ENCODE peak calls at places on chromosomes 3 and 15, in six cellular contexts. H is transverse colon; A is testis; I is astrocyte of the spinal cord; M is effector memory CD4-positive, alpha-beta T cell; P is CD8-positive, alpha-beta memory T cell. E is an unnamed sample.

GRCh38 chr15:29773816-29774215 is 48.5 kb downstream of the TJP1 start:
- DNase-seq in H (no peak), A (no peak), I (peak; percentile 36), M (no peak), P (no peak), E (no peak)

GRCh38 chr3:194133661-194134230 is 2.2 kb upstream of the HES1 start:
- DNase-seq in H (peak; percentile 46), A (peak; percentile 61), I (peak; percentile 76), M (no peak), P (no peak), E (peak; percentile 30)

GRCh38 chr3:170542704-170543103 is 43.2 kb downstream of the SLC7A14 start:
- DNase-seq in H (no peak), A (no peak), I (peak; percentile 19), M (no peak), P (no peak), E (no peak)

GRCh38 chr15:59274126-59274970 is 67.7 kb downstream of the LDHAL6B start:
- DNase-seq in H (no peak), A (no peak), I (peak; percentile 83), M (no peak), P (no peak), E (no peak)

GRCh38 chr3:126750760-126751129 is 46.7 kb downstream of the CHCHD6 start:
- DNase-seq in H (no peak), A (no peak), I (no peak), M (no peak), P (no peak), E (no peak)

GRCh38 chr15:35750051-35750450 is 204.1 kb upstream of the DPH6 start:
- DNase-seq in H (no peak), A (no peak), I (no peak), M (no peak), P (no peak), E (no peak)

GRCh38 chr3:45993421-45994027 is 2.1 kb downstream of the FYCO1 start:
- DNase-seq in H (no peak), A (no peak), I (no peak), M (peak; percentile 17), P (peak; percentile 29), E (no peak)

GRCh38 chr3:160577093-160577492 is 11.7 kb upstream of the KPNA4 start:
- DNase-seq in H (no peak), A (no peak), I (no peak), M (no peak), P (no peak), E (no peak)

GRCh38 chr3:130748981-130749380 is 2.4 kb upstream of the PIK3R4 start:
- DNase-seq in H (no peak), A (no peak), I (no peak), M (no peak), P (no peak), E (no peak)

GRCh38 chr15:43702174-43702573 is 8.5 kb downstream of the CKMT1A start:
- DNase-seq in H (no peak), A (no peak), I (no peak), M (no peak), P (no peak), E (no peak)

GRCh38 chr15:41022487-41023090 is 69.3 kb downstream of the CHAC1 start:
- DNase-seq in H (peak; percentile 20), A (peak; percentile 34), I (peak; percentile 56), M (peak; percentile 1), P (no peak), E (no peak)

GRCh38 chr15:93042211-93042610 is 46.8 kb downstream of the RGMA start:
- DNase-seq in H (no peak), A (no peak), I (no peak), M (no peak), P (no peak), E (no peak)

GRCh38 chr3:189225431-189225830 is 53.7 kb downstream of the TPRG1 start:
- DNase-seq in H (no peak), A (no peak), I (no peak), M (no peak), P (no peak), E (no peak)

GRCh38 chr15:52440414-52440813 is 88.3 kb downstream of the MYO5A start:
- DNase-seq in H (no peak), A (no peak), I (peak; percentile 24), M (no peak), P (no peak), E (no peak)

GRCh38 chr15:39113741-39114140 is 467.1 kb upstream of the THBS1 start:
- DNase-seq in H (no peak), A (no peak), I (no peak), M (no peak), P (no peak), E (no peak)

GRCh38 chr3:43166406-43166805 is 60.5 kb upstream of the POMGNT2 start:
- DNase-seq in H (no peak), A (no peak), I (no peak), M (no peak), P (no peak), E (no peak)

GRCh38 chr3:129824926-129825541 is 68.5 kb downstream of the TMCC1 start:
- DNase-seq in H (peak; percentile 31), A (no peak), I (peak; percentile 38), M (peak; percentile 20), P (peak; percentile 14), E (peak; percentile 22)

GRCh38 chr15:45314960-45315359 is 62.9 kb downstream of the SLC28A2 start:
- DNase-seq in H (peak; percentile 21), A (peak; percentile 37), I (no peak), M (no peak), P (no peak), E (no peak)

GRCh38 chr3:193744048-193744821 is 151.2 kb downstream of the OPA1 start:
- DNase-seq in H (no peak), A (no peak), I (no peak), M (no peak), P (no peak), E (no peak)

GRCh38 chr3:51224843-51225242 is 160.2 kb upstream of the MANF start:
- DNase-seq in H (no peak), A (no peak), I (no peak), M (no peak), P (no peak), E (no peak)

GRCh38 chr3:119662604-119663377 is 2.4 kb upstream of the POPDC2 start:
- DNase-seq in H (no peak), A (peak; percentile 53), I (peak; percentile 17), M (no peak), P (no peak), E (no peak)

GRCh38 chr3:152724270-152724669 is 110.7 kb upstream of the P2RY1 start:
- DNase-seq in H (no peak), A (no peak), I (no peak), M (no peak), P (no peak), E (no peak)

DNA sequence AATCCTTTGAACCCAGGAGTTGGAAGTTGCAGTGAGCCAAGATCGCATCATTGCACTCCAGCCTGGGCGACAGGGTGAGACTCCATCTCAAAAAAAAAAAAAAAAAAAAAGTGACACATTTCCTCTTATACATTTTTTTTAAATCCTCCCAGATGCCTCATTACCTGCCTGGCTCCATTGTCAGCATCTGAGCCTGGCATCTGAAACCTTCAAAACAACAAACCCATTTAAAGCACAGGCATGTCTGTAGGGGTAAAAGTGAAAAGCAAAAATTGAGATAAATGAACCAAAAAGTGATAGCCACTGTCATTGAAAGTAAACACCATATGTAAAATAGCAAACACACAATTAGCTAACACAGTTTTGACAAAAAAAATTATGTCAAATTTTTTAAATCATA is 38.6 kb downstream of the OSBPL10 start:
- DNase-seq in H (no peak), A (no peak), I (no peak), M (no peak), P (no peak), E (no peak)
- H3K4me3 ChIP-seq in H (no peak overlapping the region), A (no peak overlapping the region), I (no peak overlapping the region), M (no peak overlapping the region), P (no peak overlapping the region), E (no peak overlapping the region)

DNA sequence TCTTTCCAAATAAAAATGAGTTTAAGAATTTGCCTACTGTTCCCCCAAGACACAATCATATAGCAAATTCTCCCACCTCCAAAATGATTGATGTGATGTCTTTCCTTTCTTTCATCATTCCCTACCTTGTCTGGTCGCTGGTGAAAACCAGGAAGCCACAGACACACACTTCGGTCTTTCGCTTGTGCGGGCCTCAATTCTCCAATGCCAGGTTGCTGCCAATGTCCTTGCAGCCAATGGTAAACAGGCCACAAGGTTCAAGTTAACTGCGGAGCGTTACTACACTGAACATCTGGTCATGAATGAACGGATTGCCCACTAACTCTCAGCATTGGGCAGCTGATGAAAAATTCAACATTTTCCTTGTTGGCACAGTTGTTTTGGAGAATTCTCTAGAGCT is 192.2 kb downstream of the FOXP1 start:
- DNase-seq in H (no peak), A (no peak), I (no peak), M (no peak), P (no peak), E (no peak)
- H3K4me3 ChIP-seq in H (no peak overlapping the region), A (no peak overlapping the region), I (no peak overlapping the region), M (no peak overlapping the region), P (peak overlapping the region; percentile 5), E (no peak overlapping the region)

GRCh38 chr15:34101366-34102174 is at the start of the genes EMC7 and PGBD4:
- DNase-seq in H (peak; percentile 99), A (peak; percentile 99), I (peak; percentile 100), M (peak; percentile 99), P (peak; percentile 97), E (peak; percentile 99)
- H3K4me3 ChIP-seq in H (peak within 1 kb of the TSS; percentile 79), A (peak within 1 kb of the TSS; percentile 85), I (peak within 1 kb of the TSS; percentile 83), M (peak within 1 kb of the TSS; percentile 89), P (peak within 1 kb of the TSS; percentile 95), E (peak within 1 kb of the TSS; percentile 80)

GRCh38 chr3:4447600-4448561 is 19.2 kb downstream of the SUMF1 start:
- DNase-seq in H (no peak), A (no peak), I (no peak), M (no peak), P (no peak), E (no peak)
- H3K4me3 ChIP-seq in H (no peak overlapping the region), A (no peak overlapping the region), I (no peak overlapping the region), M (no peak overlapping the region), P (no peak overlapping the region), E (no peak overlapping the region)

GRCh38 chr3:47008258-47008671 is 28.8 kb downstream of the NBEAL2 start:
- DNase-seq in H (peak; percentile 7), A (no peak), I (no peak), M (no peak), P (no peak), E (no peak)
- H3K4me3 ChIP-seq in H (no peak overlapping the region), A (no peak overlapping the region), I (no peak overlapping the region), M (no peak overlapping the region), P (no peak overlapping the region), E (no peak overlapping the region)

E was measured in prostate gland.